ENCODE peak calls at places on chromosome 9, in ten cellular contexts. J is PC-9; G is aorta; B is effector CD8-positive, alpha-beta T cell; N is A172; O is nucleus accumbens; M is ovary; E is cardiac fibroblast; I is left kidney; A is ELF-1. P is an unnamed sample.

GRCh38 chr9:20753761-20754160 is 69.7 kb downstream of the FOCAD start:
- DNase-seq in J (no peak), G (no peak), B (no peak), N (no peak), O (no peak), M (no peak), E (peak), I (no peak), A (no peak), P (no peak)

GRCh38 chr9:113737414-113738271 is 138.5 kb upstream of the ZNF618 start:
- DNase-seq in J (peak), G (no peak), B (no peak), N (peak), O (peak), M (peak), E (peak), I (peak), A (peak), P (peak)

GRCh38 chr9:105341784-105342183 is 97.3 kb downstream of the SLC44A1 start:
- DNase-seq in J (no peak), G (no peak), B (no peak), N (peak), O (no peak), M (no peak), E (peak), I (no peak), A (no peak), P (no peak)

GRCh38 chr9:136557036-136557435 is 11.2 kb upstream of the NOTCH1 start:
- DNase-seq in J (no peak), G (no peak), B (no peak), N (no peak), O (no peak), M (no peak), E (no peak), I (no peak), A (no peak), P (no peak)

GRCh38 chr9:81776390-81776789 is 87.0 kb upstream of the TLE1 start:
- DNase-seq in J (no peak), G (no peak), B (no peak), N (no peak), O (no peak), M (no peak), E (peak), I (peak), A (no peak), P (no peak)

GRCh38 chr9:7788772-7789171 is 10.8 kb downstream of the DMAC1 start:
- DNase-seq in J (no peak), G (no peak), B (no peak), N (no peak), O (no peak), M (no peak), E (no peak), I (no peak), A (no peak), P (no peak)

GRCh38 chr9:5783982-5784381 is 48.9 kb downstream of the ERMP1 start:
- DNase-seq in J (no peak), G (no peak), B (no peak), N (no peak), O (no peak), M (no peak), E (no peak), I (no peak), A (no peak), P (no peak)

GRCh38 chr9:37350486-37351190 is 71.9 kb upstream of the GRHPR start:
- DNase-seq in J (no peak), G (no peak), B (no peak), N (no peak), O (no peak), M (no peak), E (peak), I (no peak), A (no peak), P (no peak)

GRCh38 chr9:128101690-128102089 is 25.8 kb downstream of the PTGES2 start:
- DNase-seq in J (no peak), G (no peak), B (no peak), N (no peak), O (no peak), M (peak), E (no peak), I (peak), A (no peak), P (no peak)

GRCh38 chr9:91174772-91175171 is 186.9 kb downstream of the AUH start:
- DNase-seq in J (no peak), G (no peak), B (no peak), N (no peak), O (no peak), M (no peak), E (no peak), I (no peak), A (no peak), P (no peak)

GRCh38 chr9:136754059-136754572 is 3.9 kb downstream of the LCN8 start:
- DNase-seq in J (no peak), G (no peak), B (no peak), N (no peak), O (no peak), M (no peak), E (no peak), I (no peak), A (no peak), P (no peak)

GRCh38 chr9:38182321-38182720 is 113.3 kb upstream of the SHB start:
- DNase-seq in J (no peak), G (no peak), B (no peak), N (no peak), O (no peak), M (no peak), E (no peak), I (peak), A (no peak), P (no peak)

GRCh38 chr9:136757328-136757727 is 715 bp downstream of the LCN8 start:
- DNase-seq in J (no peak), G (no peak), B (no peak), N (no peak), O (no peak), M (no peak), E (no peak), I (no peak), A (no peak), P (no peak)

GRCh38 chr9:5452286-5452609 is 1.9 kb downstream of the CD274 start:
- DNase-seq in J (no peak), G (no peak), B (no peak), N (no peak), O (no peak), M (no peak), E (no peak), I (no peak), A (no peak), P (no peak)

GRCh38 chr9:115204827-115205506 is 87.0 kb upstream of the TNC start:
- DNase-seq in J (no peak), G (no peak), B (no peak), N (peak), O (no peak), M (no peak), E (peak), I (no peak), A (no peak), P (no peak)

GRCh38 chr9:127283917-127284316 is 19.3 kb downstream of the GARNL3 start:
- DNase-seq in J (peak), G (no peak), B (no peak), N (peak), O (no peak), M (peak), E (peak), I (peak), A (no peak), P (peak)

GRCh38 chr9:27188426-27188825 is 79.4 kb downstream of the TEK start:
- DNase-seq in J (no peak), G (no peak), B (no peak), N (no peak), O (no peak), M (no peak), E (no peak), I (no peak), A (no peak), P (no peak)

GRCh38 chr9:76136986-76137385 is 246.5 kb downstream of the PCSK5 start:
- DNase-seq in J (peak), G (no peak), B (no peak), N (peak), O (no peak), M (peak), E (peak), I (no peak), A (peak), P (peak)

GRCh38 chr9:124593080-124594058 is 86.2 kb upstream of the NR5A1 start:
- DNase-seq in J (no peak), G (no peak), B (no peak), N (no peak), O (peak), M (no peak), E (no peak), I (peak), A (peak), P (no peak)

GRCh38 chr9:109314011-109314531 is 6.8 kb downstream of the EPB41L4B start:
- DNase-seq in J (peak), G (no peak), B (no peak), N (no peak), O (no peak), M (no peak), E (no peak), I (peak), A (no peak), P (no peak)

GRCh38 chr9:135134253-135135028 is 47.0 kb downstream of the OLFM1 start:
- DNase-seq in J (no peak), G (no peak), B (no peak), N (no peak), O (no peak), M (no peak), E (no peak), I (peak), A (no peak), P (no peak)

GRCh38 chr9:104769655-104770054 is 5.7 kb downstream of the NIPSNAP3B start:
- DNase-seq in J (no peak), G (no peak), B (no peak), N (no peak), O (no peak), M (no peak), E (no peak), I (no peak), A (no peak), P (no peak)

GRCh38 chr9:71504636-71505035 is 263.7 kb downstream of the CEMIP2 start:
- DNase-seq in J (peak), G (no peak), B (no peak), N (peak), O (no peak), M (no peak), E (peak), I (no peak), A (no peak), P (no peak)

GRCh38 chr9:127846451-127847154 is 7.9 kb downstream of the ENG start:
- DNase-seq in J (no peak), G (peak), B (no peak), N (peak), O (no peak), M (peak), E (peak), I (no peak), A (no peak), P (peak)

GRCh38 chr9:121584421-121584820 is 67.0 kb upstream of the DAB2IP start:
- DNase-seq in J (no peak), G (no peak), B (no peak), N (no peak), O (no peak), M (no peak), E (no peak), I (no peak), A (no peak), P (no peak)

GRCh38 chr9:133275105-133276000 is at the start of gene ABO:
- DNase-seq in J (no peak), G (no peak), B (no peak), N (no peak), O (no peak), M (peak), E (no peak), I (peak), A (no peak), P (peak)

GRCh38 chr9:93300585-93301081 is 116.7 kb downstream of the WNK2 start:
- DNase-seq in J (no peak), G (peak), B (no peak), N (no peak), O (no peak), M (no peak), E (no peak), I (no peak), A (no peak), P (peak)

P was measured in adrenal gland.